ENCODE peak calls at places on chromosomes 13 and 19, in nine cellular contexts. N is D341Med, Q is amniotic stem cell, A is endodermal cell, R is HFFc6, V is COR-L47, S is Calu3, O is NCI-H69, W is T-helper 1 cell. M is an unnamed sample.
A peak's percentile ranks its signal among the peaks of the same experiment; 100 is the strongest.

GRCh38 chr13:113904411-113904810 is 40.5 kb upstream of the GAS6 start:
- DNase-seq in N (peak; percentile 50), Q (no peak), A (peak; percentile 81), R (no peak), V (peak; percentile 46), S (peak; percentile 28), O (peak; percentile 42), W (no peak), M (no peak)

GRCh38 chr13:95226932-95227718 is 74.1 kb downstream of the ABCC4 start:
- DNase-seq in N (no peak), Q (no peak), A (no peak), R (no peak), V (no peak), S (no peak), O (no peak), W (no peak), M (no peak)

GRCh38 chr13:26015276-26015934 is 36.4 kb downstream of the SHISA2 start:
- DNase-seq in N (peak; percentile 3), Q (no peak), A (no peak), R (no peak), V (no peak), S (no peak), O (no peak), W (no peak), M (no peak)

GRCh38 chr13:39415003-39415402 is 188.0 kb downstream of the LHFPL6 start:
- DNase-seq in N (no peak), Q (no peak), A (no peak), R (no peak), V (no peak), S (no peak), O (no peak), W (no peak), M (peak; percentile 61)

GRCh38 chr19:17125052-17125727 is 49.6 kb downstream of the MYO9B start:
- DNase-seq in N (no peak), Q (no peak), A (no peak), R (no peak), V (no peak), S (no peak), O (no peak), W (no peak), M (no peak)

GRCh38 chr19:56692496-56692895 is 20.9 kb upstream of the ZNF835 start:
- DNase-seq in N (no peak), Q (no peak), A (no peak), R (no peak), V (no peak), S (no peak), O (no peak), W (no peak), M (no peak)

GRCh38 chr13:97445504-97446187 is 11.7 kb downstream of the RAP2A start:
- DNase-seq in N (no peak), Q (no peak), A (no peak), R (no peak), V (peak; percentile 66), S (no peak), O (peak; percentile 74), W (no peak), M (no peak)

GRCh38 chr19:4171676-4172075 is 10.7 kb downstream of the SIRT6 start:
- DNase-seq in N (no peak), Q (no peak), A (peak; percentile 48), R (no peak), V (no peak), S (no peak), O (no peak), W (no peak), M (no peak)

M was measured in smooth muscle cell of the brain vasculature.